ENCODE peak calls at places on chromosomes 4 and X, in seven cellular contexts. V is SK-N-SH, L is HCT116, T is K562, O is GM12878, M is H1, Z is HepG2. U is an unnamed sample.

GRCh38 chrX:101291204-101291603 is at the start of gene TAF7L:
- DNase-seq in V (peak), M (no peak), L (no peak), O (no peak), T (no peak), Z (no peak), U (no peak)

GRCh38 chr4:71768123-71768522 is 15.8 kb downstream of the GC start:
- DNase-seq in Z (no peak), V (no peak), O (no peak), M (no peak), T (no peak), L (no peak), U (no peak)

GRCh38 chrX:7746861-7747260 is 96.1 kb upstream of the VCX start:
- DNase-seq in T (no peak), O (no peak), M (no peak), Z (no peak), L (no peak), V (no peak), U (no peak)

GRCh38 chrX:56765816-56766553 is 36.9 kb downstream of the NBDY start:
- DNase-seq in O (no peak), T (no peak), V (no peak), L (no peak), M (no peak), Z (no peak), U (no peak)

GRCh38 chr4:99058228-99058627 is 30.4 kb downstream of the ADH5 start:
- DNase-seq in V (no peak), M (no peak), Z (no peak), T (no peak), L (no peak), O (no peak), U (no peak)

GRCh38 chr4:86878640-86879039 is 13.6 kb downstream of the C4orf36 start:
- DNase-seq in T (no peak), Z (no peak), O (no peak), M (no peak), L (no peak), V (no peak), U (no peak)

GRCh38 chr4:102663073-102663472 is 97.7 kb downstream of the MANBA start:
- DNase-seq in V (no peak), L (no peak), T (no peak), O (no peak), M (no peak), Z (no peak), U (no peak)

GRCh38 chr4:112975567-112976355 is 73.7 kb upstream of the ANK2 start:
- DNase-seq in L (no peak), T (no peak), Z (no peak), M (no peak), V (no peak), O (no peak), U (no peak)

GRCh38 chrX:23612846-23613245 is 54.4 kb upstream of the PRDX4 start:
- DNase-seq in T (no peak), O (no peak), Z (no peak), M (no peak), L (no peak), V (no peak), U (no peak)
- TF ChIP-seq JUND in T (no peak), O (no peak), Z (no peak), M (no peak), L (no peak), V (no peak), U (no peak)

DNA sequence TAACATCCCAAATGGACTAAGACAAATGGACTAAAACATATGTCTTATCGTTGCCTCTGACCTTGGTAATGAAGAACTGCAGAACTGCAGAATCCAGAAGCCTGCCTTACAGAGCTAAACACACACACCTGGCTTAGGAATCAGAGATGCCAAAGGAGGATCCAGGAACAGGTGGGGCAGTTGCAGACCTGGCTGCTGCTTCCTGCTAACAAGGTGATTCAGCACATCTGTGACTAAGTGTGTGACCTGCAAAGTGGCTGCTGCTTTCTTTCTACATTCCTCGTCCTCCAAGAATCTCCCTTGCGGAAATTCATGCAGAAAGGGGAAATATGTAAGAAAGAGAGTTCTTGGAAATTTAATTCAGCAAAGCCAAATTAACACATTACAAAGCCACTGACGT is 96.8 kb upstream of the NLGN4X start:
- DNase-seq in T (no peak), O (no peak), M (no peak), L (no peak), V (no peak), Z (no peak), U (no peak)
- TF ChIP-seq JUND in T (no peak), O (no peak), M (no peak), L (no peak), V (no peak), Z (no peak), U (no peak)

GRCh38 chrX:152898442-152898841 is 575 bp downstream of the ZNF185 start:
- DNase-seq in V (no peak), M (no peak), O (no peak), L (no peak), Z (no peak), T (no peak), U (no peak)

GRCh38 chrX:152895724-152896420 is 2.0 kb upstream of the ZNF185 start:
- DNase-seq in L (peak), T (no peak), V (no peak), M (no peak), O (no peak), Z (no peak), U (peak)

GRCh38 chrX:152896450-152896849 is 1.4 kb upstream of the ZNF185 start:
- DNase-seq in V (no peak), M (no peak), Z (no peak), L (peak), O (no peak), T (no peak), U (no peak)

GRCh38 chrX:152899111-152899873 is 1.4 kb downstream of the ZNF185 start:
- DNase-seq in V (no peak), M (no peak), Z (no peak), O (no peak), T (no peak), L (no peak), U (no peak)

DNA sequence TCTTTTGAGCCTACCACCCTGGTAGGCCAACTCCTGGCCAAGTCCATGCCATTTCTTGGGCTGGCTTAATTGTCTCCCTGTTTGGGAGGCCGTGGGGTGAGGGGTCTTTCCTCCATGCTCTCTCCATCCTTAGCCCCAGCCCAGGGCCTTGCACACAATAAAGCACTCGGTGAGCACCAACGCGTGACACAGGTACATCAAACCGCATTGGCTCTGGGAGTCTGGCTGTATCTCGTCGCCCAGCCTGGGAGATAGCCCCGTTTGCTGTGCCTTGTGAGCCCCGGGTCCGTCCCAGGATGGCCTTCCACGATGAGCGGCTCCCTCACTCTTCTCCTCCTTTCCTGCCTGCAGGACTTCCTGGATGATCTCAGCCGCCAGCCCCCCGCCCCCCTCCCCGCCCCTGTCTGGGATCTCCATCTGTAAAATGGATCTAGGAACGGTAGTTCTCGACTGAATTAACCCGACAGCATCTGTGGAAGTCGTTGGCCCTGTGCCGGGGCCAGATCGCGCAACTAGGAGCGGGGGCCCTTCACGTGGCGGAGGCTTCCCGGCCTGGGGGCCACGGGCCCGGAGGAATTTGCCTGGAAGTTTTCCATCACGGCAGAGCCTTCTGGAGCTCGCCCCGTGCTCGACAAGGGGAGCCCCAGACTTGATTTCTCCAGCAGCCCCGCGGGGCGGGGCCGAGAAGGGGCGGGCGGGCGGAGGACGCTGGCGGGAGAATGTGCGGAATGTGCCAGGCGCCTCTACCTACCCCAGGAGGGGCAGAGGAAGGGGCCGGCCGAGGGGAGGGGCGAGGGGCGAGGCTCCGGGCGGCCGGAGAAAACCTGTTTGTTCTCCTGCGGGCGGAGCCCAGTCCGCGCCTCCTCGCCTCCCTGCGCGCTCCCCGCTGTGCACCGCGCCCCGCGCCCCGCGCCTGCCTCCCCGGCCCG is at the start of gene ZNF185:
- DNase-seq in V (peak), M (no peak), L (no peak), Z (no peak), T (no peak), O (no peak), U (peak)
- TF ChIP-seq JUND in V (no peak), M (no peak), L (no peak), Z (no peak), T (no peak), O (no peak), U (no peak)

DNA sequence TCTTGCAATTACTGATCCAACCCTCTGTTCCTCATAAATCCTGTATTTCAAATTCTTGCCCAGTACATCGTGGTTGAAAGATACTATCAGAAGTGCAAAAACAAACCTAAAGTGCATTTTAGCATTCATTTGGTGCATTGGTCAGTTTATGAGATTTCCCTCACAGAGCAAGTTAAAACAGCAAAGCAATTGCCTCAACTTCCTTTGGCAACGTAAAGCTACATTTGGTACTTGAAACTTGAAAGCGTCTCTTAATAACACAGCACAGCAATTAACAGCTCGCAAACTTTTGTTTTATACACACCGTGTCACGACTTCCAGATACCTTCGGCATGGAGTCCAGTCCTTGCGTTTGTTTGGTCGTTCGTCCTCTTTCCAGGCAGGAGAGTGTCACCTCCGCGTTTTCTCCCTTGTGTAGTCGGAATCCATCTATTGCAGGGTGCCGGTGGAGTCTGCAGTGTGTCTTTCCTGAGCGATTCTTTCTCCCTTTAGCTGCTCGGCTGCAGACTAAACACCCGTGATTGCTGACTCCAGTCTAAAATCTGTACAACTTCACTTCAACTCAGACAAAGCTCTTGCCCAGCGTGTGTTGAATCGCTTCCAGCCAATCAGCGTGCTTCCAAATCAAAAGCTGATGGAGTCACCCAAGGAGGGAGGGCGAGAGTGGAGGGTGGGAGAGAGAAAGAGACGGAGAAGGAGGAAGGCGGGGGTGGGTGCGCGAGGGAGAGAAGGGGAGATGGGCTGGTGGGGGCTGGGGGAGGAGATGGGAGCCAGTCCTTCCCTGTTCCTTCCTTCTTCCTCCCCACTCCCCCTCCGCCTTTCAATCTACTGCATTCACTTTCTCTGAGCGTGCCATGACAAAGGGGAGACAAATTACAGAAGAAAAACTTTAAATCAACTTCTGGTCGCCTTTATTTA is at the start of gene PCDH18:
- DNase-seq in V (peak), T (no peak), M (peak), O (peak), L (no peak), Z (no peak), U (peak)
- TF ChIP-seq JUND in V (no peak), T (no peak), M (no peak), O (no peak), L (no peak), Z (no peak), U (no peak)

GRCh38 chrX:41092776-41093175 is 7.5 kb downstream of the USP9X start:
- DNase-seq in Z (no peak), M (no peak), T (no peak), V (no peak), O (no peak), L (no peak), U (no peak)
- TF ChIP-seq JUND in Z (no peak), M (no peak), T (no peak), V (no peak), O (no peak), L (no peak), U (no peak)

GRCh38 chrX:51569561-51569960 is 49.2 kb downstream of the CENPVL3 start:
- DNase-seq in T (no peak), L (no peak), M (no peak), Z (no peak), V (no peak), O (no peak), U (no peak)

GRCh38 chrX:51571821-51572220 is 46.9 kb downstream of the CENPVL3 start:
- DNase-seq in Z (no peak), L (no peak), V (no peak), T (no peak), O (no peak), M (no peak), U (no peak)

GRCh38 chrX:51568586-51568985 is 50.1 kb downstream of the CENPVL3 start:
- DNase-seq in L (no peak), M (no peak), O (no peak), T (no peak), V (no peak), Z (no peak), U (no peak)
- TF ChIP-seq JUND in L (no peak), M (no peak), O (no peak), T (no peak), V (no peak), Z (no peak), U (no peak)

U was measured in T47D.